ENCODE peak calls at places on chromosome 16, in eight cellular contexts. L is Peyer's patch, D is aorta, F is heart left ventricle, K is psoas muscle, B is uterus, O is colonic mucosa, P is IMR-90. J is an unnamed sample. For H3K27me3, the result is how much of the 10 kb centered on the place peaks cover.

GRCh38 chr16:50724237-50724747 is 17.6 kb upstream of the CYLD start:
- DNase-seq in L (no peak), D (no peak), F (no peak), K (no peak), B (no peak), O (no peak), P (no peak), J (no peak)

GRCh38 chr16:50025544-50025931 is 513 bp downstream of the CNEP1R1 start:
- DNase-seq in L (peak), D (no peak), F (no peak), K (no peak), B (no peak), O (peak), P (no peak), J (no peak)

GRCh38 chr16:31243734-31244670 is 15.8 kb upstream of the ITGAM start:
- DNase-seq in L (no peak), D (no peak), F (no peak), K (no peak), B (no peak), O (no peak), P (no peak), J (no peak)

GRCh38 chr16:56090076-56090475 is 101.2 kb upstream of the GNAO1 start:
- DNase-seq in L (no peak), D (no peak), F (no peak), K (no peak), B (no peak), O (no peak), P (no peak), J (no peak)

GRCh38 chr16:69494993-69495392 is 70.6 kb downstream of the CYB5B start:
- DNase-seq in L (no peak), D (no peak), F (no peak), K (no peak), B (no peak), O (peak), P (no peak), J (no peak)

GRCh38 chr16:58094791-58095574 is 34.2 kb downstream of the CFAP20 start:
- DNase-seq in L (no peak), D (no peak), F (no peak), K (no peak), B (no peak), O (no peak), P (no peak), J (no peak)

GRCh38 chr16:275041-275621 is 613 bp downstream of the RGS11 start:
- DNase-seq in L (no peak), D (no peak), F (no peak), K (no peak), B (no peak), O (no peak), P (no peak), J (no peak)

GRCh38 chr16:64740261-64740660 is 381.6 kb downstream of the CDH11 start:
- DNase-seq in L (no peak), D (no peak), F (no peak), K (no peak), B (no peak), O (no peak), P (no peak), J (no peak)

GRCh38 chr16:30964540-30965226 is 7.1 kb downstream of the SETD1A start:
- DNase-seq in L (no peak), D (no peak), F (no peak), K (no peak), B (no peak), O (no peak), P (no peak), J (no peak)

GRCh38 chr16:56289862-56290261 is 98.6 kb downstream of the GNAO1 start:
- DNase-seq in L (no peak), D (no peak), F (no peak), K (no peak), B (no peak), O (no peak), P (no peak), J (no peak)

GRCh38 chr16:677306-678190 is 2.1 kb downstream of the RHBDL1 start:
- DNase-seq in L (no peak), D (no peak), F (no peak), K (no peak), B (no peak), O (no peak), P (no peak), J (no peak)

GRCh38 chr16:35562919-35563318 is 2103.5 kb downstream of the TP53TG3F start:
- DNase-seq in L (no peak), D (no peak), F (no peak), K (no peak), B (no peak), O (no peak), P (no peak), J (no peak)

GRCh38 chr16:69932228-69932627 is 18.9 kb upstream of the CLEC18A start:
- DNase-seq in L (no peak), D (no peak), F (no peak), K (no peak), B (no peak), O (no peak), P (no peak), J (no peak)

GRCh38 chr16:57544129-57544653 is 1.7 kb downstream of the ADGRG5 start:
- DNase-seq in L (peak), D (peak), F (no peak), K (no peak), B (peak), O (peak), P (no peak), J (no peak)

GRCh38 chr16:85256190-85256739 is 144.0 kb upstream of the CIBAR2 start:
- DNase-seq in L (no peak), D (no peak), F (no peak), K (no peak), B (no peak), O (no peak), P (no peak), J (no peak)

GRCh38 chr16:62540496-62540895 is 504.3 kb upstream of the CDH8 start:
- DNase-seq in L (no peak), D (no peak), F (no peak), K (no peak), B (no peak), O (no peak), P (no peak), J (no peak)

GRCh38 chr16:63346000-63346399 is 1309.8 kb upstream of the CDH8 start:
- DNase-seq in L (no peak), D (no peak), F (no peak), K (no peak), B (no peak), O (no peak), P (no peak), J (no peak)

GRCh38 chr16:813204-813915 is 12.8 kb upstream of the GNG13 start:
- DNase-seq in L (peak), D (no peak), F (no peak), K (no peak), B (no peak), O (no peak), P (peak), J (no peak)

GRCh38 chr16:48153689-48154265 is 2.0 kb downstream of the ABCC12 start:
- DNase-seq in L (no peak), D (no peak), F (no peak), K (no peak), B (no peak), O (no peak), P (no peak), J (no peak)

GRCh38 chr16:345686-346231 is 6.8 kb downstream of the AXIN1 start:
- DNase-seq in L (no peak), D (no peak), F (no peak), K (no peak), B (no peak), O (no peak), P (no peak), J (no peak)

GRCh38 chr16:75320435-75320834 is 69.0 kb upstream of the BCAR1 start:
- DNase-seq in L (no peak), D (no peak), F (no peak), K (no peak), B (no peak), O (no peak), P (no peak), J (no peak)

GRCh38 chr16:68798398-68798797 is 44.9 kb upstream of the TANGO6 start:
- DNase-seq in L (no peak), D (no peak), F (no peak), K (no peak), B (no peak), O (no peak), P (no peak), J (no peak)

DNA sequence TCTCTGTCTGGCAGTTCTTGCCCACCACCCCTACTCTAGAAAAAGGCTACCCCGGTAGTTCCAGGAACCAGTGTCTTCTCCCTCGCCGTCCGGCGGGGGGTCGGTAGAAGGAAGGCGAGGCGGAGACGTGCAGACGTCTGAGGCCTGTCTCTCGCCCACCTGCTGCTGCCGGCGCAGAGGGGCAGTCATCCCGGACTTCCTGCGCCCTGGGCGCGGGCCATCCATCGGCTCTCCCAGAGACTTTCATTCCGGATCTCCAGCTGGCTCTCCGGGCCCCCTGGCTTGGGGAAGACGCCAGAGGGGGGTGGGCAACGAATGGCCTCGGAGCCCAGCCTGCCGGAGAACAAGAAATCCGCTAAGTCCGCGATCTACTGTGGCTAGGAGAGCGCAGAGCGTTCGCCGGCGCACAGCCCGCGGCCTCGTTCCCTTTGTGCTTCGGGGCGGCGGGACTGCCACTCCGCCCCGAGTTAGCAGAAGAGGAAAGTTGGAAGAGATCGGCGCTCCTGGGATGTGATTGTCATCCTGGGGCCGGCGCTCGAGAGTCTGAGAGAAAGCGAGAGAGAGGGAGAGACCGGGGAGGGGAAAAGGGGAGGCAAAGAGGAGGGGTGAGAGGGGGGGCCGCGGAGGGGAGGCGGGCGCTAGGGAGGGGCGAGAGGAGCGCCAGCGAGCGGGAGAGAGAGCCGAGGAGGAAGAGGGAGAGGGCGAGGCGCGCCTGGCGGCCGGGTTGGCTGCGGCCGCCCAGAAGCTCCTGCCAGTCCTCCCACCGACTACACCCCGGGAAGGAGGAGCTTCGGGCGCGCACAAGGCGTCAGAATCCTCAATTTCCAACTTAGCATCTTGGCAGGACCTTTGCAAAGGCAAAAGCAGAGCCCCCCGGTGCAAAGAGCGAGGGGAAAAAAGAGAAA is at the start of gene IRX5:
- DNase-seq in L (peak), D (peak), F (peak), K (peak), B (peak), O (peak), P (peak), J (peak)
- H3K27me3 ChIP-seq in L (under half), D (under half), F (under half), K (under half), B (half or more), O (half or more), P (under half), J (under half)

GRCh38 chr16:23225634-23226033 is 43.1 kb downstream of the SCNN1G start:
- DNase-seq in L (no peak), D (no peak), F (no peak), K (no peak), B (no peak), O (no peak), P (no peak), J (no peak)
- H3K27me3 ChIP-seq in L (under half), D (under half), F (under half), K (under half), B (under half), O (under half), P (under half), J (under half)

GRCh38 chr16:4990415-4990814 is 32.3 kb downstream of the SEC14L5 start:
- DNase-seq in L (no peak), D (no peak), F (no peak), K (no peak), B (no peak), O (no peak), P (no peak), J (no peak)

GRCh38 chr16:4989391-4990006 is 31.4 kb downstream of the SEC14L5 start:
- DNase-seq in L (no peak), D (peak), F (no peak), K (no peak), B (no peak), O (no peak), P (no peak), J (no peak)

GRCh38 chr16:4988647-4989046 is 30.5 kb downstream of the SEC14L5 start:
- DNase-seq in L (no peak), D (peak), F (no peak), K (no peak), B (no peak), O (no peak), P (no peak), J (no peak)

GRCh38 chr16:4987250-4987579 is 29.1 kb downstream of the SEC14L5 start:
- DNase-seq in L (no peak), D (no peak), F (no peak), K (no peak), B (no peak), O (no peak), P (no peak), J (no peak)

GRCh38 chr16:4987580-4988374 is 29.6 kb downstream of the SEC14L5 start:
- DNase-seq in L (no peak), D (peak), F (no peak), K (no peak), B (no peak), O (no peak), P (no peak), J (no peak)
- H3K27me3 ChIP-seq in L (under half), D (under half), F (under half), K (under half), B (under half), O (under half), P (under half), J (under half)

GRCh38 chr16:25013049-25013448 is 2.1 kb downstream of the ARHGAP17 start:
- DNase-seq in L (peak), D (no peak), F (no peak), K (no peak), B (no peak), O (no peak), P (no peak), J (no peak)
- H3K27me3 ChIP-seq in L (under half), D (under half), F (under half), K (under half), B (under half), O (under half), P (under half), J (under half)

DNA sequence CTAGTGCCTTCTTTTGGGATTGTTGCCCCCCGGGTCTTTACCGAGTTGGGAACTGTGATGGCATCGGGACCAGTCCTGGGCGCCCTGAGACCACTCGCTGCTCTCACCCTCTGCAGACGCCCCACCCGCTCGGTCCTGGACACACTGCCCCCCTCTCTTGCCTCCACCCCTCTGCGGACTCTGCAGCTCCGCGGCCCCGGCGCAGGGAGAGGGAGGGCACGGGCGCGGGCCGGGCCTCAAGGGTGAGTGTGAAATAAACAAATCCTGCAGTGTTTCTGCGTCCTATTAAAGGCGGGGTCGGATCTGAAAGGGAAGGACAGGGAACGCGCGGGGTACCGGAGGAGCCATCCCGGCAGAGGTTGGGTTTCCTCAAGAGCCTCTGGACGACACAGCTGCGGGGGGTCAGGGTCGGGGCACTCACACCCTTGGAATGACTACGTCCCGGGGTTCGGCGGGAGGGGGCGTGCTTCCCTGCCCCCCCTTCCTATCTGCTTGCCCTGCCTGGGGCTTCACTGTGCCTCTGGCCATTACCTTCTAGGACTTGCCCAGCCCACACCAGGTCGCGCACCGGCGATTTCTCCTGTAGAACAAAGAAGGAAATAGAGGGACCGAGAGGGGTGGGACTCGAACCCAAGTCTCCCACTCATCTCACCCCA is 514 bp upstream of the HSF4 start:
- DNase-seq in L (no peak), D (no peak), F (no peak), K (no peak), B (no peak), O (peak), P (no peak), J (no peak)
- H3K27me3 ChIP-seq in L (under half), D (under half), F (under half), K (under half), B (under half), O (under half), P (under half), J (under half)

GRCh38 chr16:2856061-2856670 is 1.8 kb downstream of the PRSS22 start:
- DNase-seq in L (no peak), D (no peak), F (no peak), K (peak), B (no peak), O (peak), P (no peak), J (no peak)
- H3K27me3 ChIP-seq in L (under half), D (under half), F (under half), K (under half), B (under half), O (under half), P (under half), J (under half)

GRCh38 chr16:73053038-73053378 is 5.1 kb upstream of the ZFHX3 start:
- DNase-seq in L (no peak), D (no peak), F (no peak), K (no peak), B (no peak), O (no peak), P (no peak), J (no peak)

GRCh38 chr16:73051216-73051615 is 3.3 kb upstream of the ZFHX3 start:
- DNase-seq in L (no peak), D (no peak), F (no peak), K (no peak), B (no peak), O (no peak), P (no peak), J (no peak)

GRCh38 chr16:73052441-73053030 is 4.6 kb upstream of the ZFHX3 start:
- DNase-seq in L (no peak), D (no peak), F (no peak), K (no peak), B (no peak), O (no peak), P (no peak), J (peak)

GRCh38 chr16:73050115-73051099 is 2.5 kb upstream of the ZFHX3 start:
- DNase-seq in L (no peak), D (no peak), F (no peak), K (no peak), B (no peak), O (no peak), P (no peak), J (no peak)

GRCh38 chr16:73051903-73052302 is 4.0 kb upstream of the ZFHX3 start:
- DNase-seq in L (no peak), D (no peak), F (no peak), K (no peak), B (no peak), O (no peak), P (peak), J (no peak)
- H3K27me3 ChIP-seq in L (under half), D (under half), F (under half), K (under half), B (under half), O (under half), P (under half), J (under half)

DNA sequence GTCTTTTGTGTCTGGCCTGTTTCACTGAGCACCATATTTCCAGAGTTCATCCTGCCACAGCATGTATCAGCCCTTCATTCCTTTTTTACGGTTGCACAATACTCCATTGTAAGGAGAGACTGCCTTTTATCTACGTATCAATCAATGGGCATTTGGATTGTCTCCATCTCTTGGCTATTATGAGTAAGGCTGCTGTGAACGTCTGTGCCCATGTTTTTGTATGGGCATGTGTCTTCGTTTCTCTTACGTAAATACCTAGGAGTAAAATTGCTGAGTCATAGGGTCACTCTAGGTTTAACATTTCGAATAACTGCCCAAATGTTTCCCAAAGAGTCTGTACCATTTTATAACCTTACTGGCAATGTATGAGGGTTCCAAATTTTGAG is 202.8 kb upstream of the FOXF1 start:
- DNase-seq in L (no peak), D (no peak), F (no peak), K (no peak), B (no peak), O (no peak), P (peak), J (peak)
- H3K27me3 ChIP-seq in L (under half), D (under half), F (under half), K (under half), B (under half), O (under half), P (under half), J (under half)

GRCh38 chr16:73068546-73069401 is 20.8 kb upstream of the ZFHX3 start:
- DNase-seq in L (peak), D (peak), F (peak), K (peak), B (peak), O (no peak), P (peak), J (no peak)
- H3K27me3 ChIP-seq in L (under half), D (under half), F (under half), K (under half), B (under half), O (under half), P (under half), J (under half)